ENCODE peak calls at places on chromosomes 12 and 14, in four cellular contexts. S is spleen; K is A549; B is CD8-positive, alpha-beta T cell. U is an unnamed sample.

GRCh38 chr14:49950275-49951250 is 57.7 kb downstream of the ARF6 start:
- DNase-seq in K (no peak), B (no peak), S (no peak), U (no peak)

GRCh38 chr12:754871-755562 is 2.6 kb downstream of the WNK1 start:
- DNase-seq in S (no peak), B (no peak), K (peak; percentile 77), U (no peak)

GRCh38 chr12:53230971-53231858 is 794 bp downstream of the RARG start:
- DNase-seq in S (peak; percentile 47), K (no peak), B (no peak), U (no peak)

GRCh38 chr14:105050551-105050897 is 14.7 kb downstream of the GPR132 start:
- DNase-seq in B (no peak), K (no peak), S (peak; percentile 74), U (no peak)

GRCh38 chr14:35332517-35333346 is 40.5 kb downstream of the PSMA6 start:
- DNase-seq in B (peak; percentile 25), K (peak; percentile 58), S (no peak), U (no peak)

GRCh38 chr12:34391771-34392581 is 369.7 kb downstream of the ALG10 start:
- DNase-seq in K (no peak), B (no peak), S (peak; percentile 50), U (peak; percentile 56)

GRCh38 chr14:52950898-52951729 is at the start of gene FERMT2:
- DNase-seq in B (no peak), K (peak; percentile 86), S (peak; percentile 84), U (no peak)

GRCh38 chr12:120710805-120711296 is 593 bp downstream of the UNC119B start:
- DNase-seq in B (peak; percentile 11), S (peak; percentile 87), K (no peak), U (no peak)

GRCh38 chr14:65832431-65833253 is 420.1 kb downstream of the FUT8 start:
- DNase-seq in K (no peak), S (no peak), B (no peak), U (no peak)

GRCh38 chr12:94841171-94841570 is 162.3 kb downstream of the NDUFA12 start:
- DNase-seq in S (no peak), K (no peak), B (no peak), U (no peak)

GRCh38 chr14:36021926-36022325 is 154.6 kb downstream of the PTCSC3 start:
- DNase-seq in K (no peak), S (no peak), B (no peak), U (no peak)

GRCh38 chr12:52836491-52837175 is 2.5 kb upstream of the KRT79 start:
- DNase-seq in B (no peak), S (peak; percentile 49), K (no peak), U (no peak)

GRCh38 chr14:105047283-105048016 is 17.8 kb downstream of the GPR132 start:
- DNase-seq in S (peak; percentile 80), K (no peak), B (no peak), U (peak; percentile 95)

GRCh38 chr12:107651867-107652449 is 33.6 kb upstream of the PWP1 start:
- DNase-seq in S (no peak), B (no peak), K (no peak), U (no peak)

GRCh38 chr12:64097346-64098105 is 124.6 kb downstream of the KICS2 start:
- DNase-seq in B (no peak), S (no peak), K (no peak), U (no peak)

GRCh38 chr12:120470150-120470817 is 736 bp upstream of the SRSF9 start:
- DNase-seq in B (no peak), S (peak; percentile 74), K (peak; percentile 46), U (no peak)

GRCh38 chr14:64761441-64762043 is 57.3 kb downstream of the PLEKHG3 start:
- DNase-seq in B (no peak), S (peak; percentile 52), K (no peak), U (no peak)

GRCh38 chr14:56813143-56813551 is 2.9 kb upstream of the OTX2 start:
- DNase-seq in S (no peak), K (no peak), B (no peak), U (no peak)

GRCh38 chr14:41222581-41222980 is 384.1 kb upstream of the LRFN5 start:
- DNase-seq in B (no peak), S (no peak), K (no peak), U (no peak)

GRCh38 chr14:102731101-102731870 is 46.0 kb upstream of the TRAF3 start:
- DNase-seq in K (no peak), S (no peak), B (no peak), U (peak; percentile 54)

GRCh38 chr12:104844123-104844522 is 114.0 kb downstream of the SLC41A2 start:
- DNase-seq in S (no peak), K (no peak), B (no peak), U (no peak)
- H3K4me3 ChIP-seq in S (no peak overlapping the region), K (no peak overlapping the region), B (no peak overlapping the region), U (no peak overlapping the region)

DNA sequence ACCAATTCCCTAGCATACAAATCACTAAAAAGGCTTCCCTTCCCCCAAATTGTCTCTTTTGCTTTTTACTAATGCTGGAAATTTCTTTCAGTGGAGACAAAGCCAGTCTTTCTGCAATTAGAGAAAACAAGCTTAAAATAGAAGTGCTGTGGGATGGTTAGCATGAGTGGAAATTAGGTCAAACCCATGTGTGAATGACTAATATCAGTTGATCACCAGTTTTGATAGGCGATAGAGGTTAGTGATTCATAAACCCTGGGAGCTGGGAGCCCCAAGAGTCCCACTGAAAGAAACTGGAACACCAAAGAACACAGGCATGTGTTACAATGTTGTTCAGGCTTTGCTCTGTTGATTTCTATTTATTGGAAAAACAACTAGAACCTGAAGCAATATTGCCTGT is 249.5 kb downstream of the SPTSSA start:
- DNase-seq in S (no peak), B (no peak), K (no peak), U (no peak)
- H3K27ac ChIP-seq in S (no peak overlapping the region), B (no peak overlapping the region), K (no peak overlapping the region), U (no peak overlapping the region)

DNA sequence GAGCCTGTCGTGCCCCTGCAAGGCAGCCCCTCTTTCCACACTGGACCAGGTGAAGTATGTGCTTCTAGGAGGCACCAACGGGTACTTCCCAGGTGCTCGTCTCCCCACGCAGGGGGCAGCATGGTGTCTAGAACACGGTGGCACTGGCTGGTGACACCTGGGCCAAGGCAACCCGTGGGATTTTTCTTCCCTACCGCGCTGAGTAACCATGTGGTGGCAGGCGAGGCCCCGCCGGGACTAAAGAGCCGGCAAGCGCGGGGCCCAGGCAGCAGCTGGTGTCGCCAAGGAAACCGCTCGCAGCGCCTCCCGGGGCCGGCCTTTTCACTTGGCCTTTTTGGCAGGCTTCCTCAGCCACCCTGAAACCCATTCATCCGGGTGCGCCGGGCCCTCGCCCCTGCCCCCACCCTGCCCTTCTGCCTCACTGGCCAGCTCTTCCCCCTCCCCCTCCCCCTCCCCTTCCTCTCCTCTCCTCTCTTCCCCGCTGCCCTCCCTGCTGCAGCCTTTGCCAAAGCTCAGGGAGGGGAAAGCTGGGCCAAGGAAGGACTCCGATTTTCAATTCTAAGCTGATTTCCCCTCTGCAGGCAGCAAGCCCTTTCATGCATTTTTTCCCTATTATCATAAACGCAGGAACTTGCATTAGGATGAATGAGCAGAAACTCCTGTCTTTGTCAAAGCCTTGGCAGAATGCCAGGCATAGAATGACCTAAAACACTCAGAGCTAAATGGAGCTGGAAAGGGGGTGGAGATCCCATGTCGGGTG is 81.2 kb downstream of the IRF2BPL start:
- DNase-seq in S (peak; percentile 94), B (peak; percentile 66), K (peak; percentile 95), U (no peak)
- TF ChIP-seq CTCF in S (peak; percentile 60), B (peak; percentile 46), K (peak; percentile 56), U (no peak)

GRCh38 chr12:24928131-24928530 is 20.8 kb downstream of the BCAT1 start:
- DNase-seq in B (no peak), K (no peak), S (no peak), U (no peak)
- H3K4me3 ChIP-seq in B (no peak overlapping the region), K (no peak overlapping the region), S (no peak overlapping the region), U (no peak overlapping the region)

GRCh38 chr12:44653886-44654527 is 222.1 kb downstream of the NELL2 start:
- DNase-seq in S (no peak), B (no peak), K (no peak), U (no peak)

GRCh38 chr12:44647891-44648690 is 228.0 kb downstream of the NELL2 start:
- DNase-seq in S (no peak), B (no peak), K (no peak), U (no peak)
- H3K27ac ChIP-seq in S (no peak overlapping the region), B (no peak overlapping the region), K (no peak overlapping the region), U (no peak overlapping the region)

GRCh38 chr14:71646518-71646917 is 285.7 kb upstream of the RGS6 start:
- DNase-seq in S (no peak), B (no peak), K (no peak), U (no peak)
- TF ChIP-seq CTCF in S (no peak), B (no peak), K (no peak), U (no peak)

GRCh38 chr12:57741413-57741789 is 2.9 kb upstream of the AGAP2 start:
- DNase-seq in B (no peak), K (no peak), S (peak; percentile 51), U (no peak)
- H3K4me3 ChIP-seq in B (peak overlapping the region; percentile 49), K (no peak overlapping the region), S (peak overlapping the region; percentile 53), U (peak overlapping the region; percentile 10)

DNA sequence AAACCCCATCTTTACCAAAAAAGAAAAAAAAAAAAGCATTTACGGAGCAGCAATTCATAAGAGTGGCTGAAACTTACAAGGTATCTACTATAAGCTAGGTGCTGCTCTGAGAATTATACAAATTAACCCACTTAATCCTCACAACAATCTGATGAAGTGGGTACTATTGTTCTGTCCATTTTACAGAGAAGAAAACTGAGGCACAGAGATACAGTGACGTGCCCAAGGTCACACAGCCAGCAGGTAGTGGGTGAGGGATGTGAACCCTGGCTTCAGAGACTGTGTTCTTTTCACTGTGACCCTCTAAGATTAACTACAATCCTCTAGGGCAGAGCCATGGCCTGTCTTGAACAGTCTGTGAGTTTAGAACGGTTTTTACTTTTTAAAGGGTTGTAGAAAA is 3.3 kb downstream of the DDX54 start:
- DNase-seq in K (no peak), B (no peak), S (no peak), U (no peak)
- H3K27ac ChIP-seq in K (no peak overlapping the region), B (no peak overlapping the region), S (no peak overlapping the region), U (no peak overlapping the region)

GRCh38 chr12:55515696-55516095 is 23.5 kb downstream of the OR6C68 start:
- DNase-seq in S (no peak), B (no peak), K (peak; percentile 6), U (no peak)
- TF ChIP-seq CTCF in S (no peak), B (no peak), K (no peak), U (no peak)

GRCh38 chr14:23561873-23562821 is 5.4 kb downstream of the AP1G2 start:
- DNase-seq in S (no peak), B (no peak), K (no peak), U (no peak)

GRCh38 chr14:23559010-23559920 is 3.2 kb downstream of the THTPA start:
- DNase-seq in S (peak; percentile 88), K (peak; percentile 60), B (peak; percentile 47), U (no peak)

GRCh38 chr14:23559921-23560520 is 4.0 kb downstream of the THTPA start:
- DNase-seq in K (no peak), B (no peak), S (no peak), U (no peak)

GRCh38 chr14:23562822-23563472 is 4.6 kb downstream of the AP1G2 start:
- DNase-seq in S (no peak), K (peak; percentile 55), B (peak; percentile 43), U (no peak)

GRCh38 chr14:23561259-23561658 is 5.2 kb downstream of the THTPA start:
- DNase-seq in K (no peak), S (no peak), B (no peak), U (no peak)
- H3K4me3 ChIP-seq in K (no peak overlapping the region), S (no peak overlapping the region), B (no peak overlapping the region), U (no peak overlapping the region)

U was measured in vagina.